ENCODE peak calls at places on chromosomes 16 and 17, in seven cellular contexts. R is activated naive CD8-positive, alpha-beta T cell treated with anti-CD3 and anti-CD28 coated beads for 36 hours; D is ACHN; T is aorta; A is stimulated activated CD8-positive, alpha-beta memory T cell treated with anti-CD3 and anti-CD28 coated beads, Interleukin-7, amount 100 ng/mL, for 1 hour; L is A549; P is fibroblast of mammary gland. N is an unnamed sample.
A peak's percentile ranks its signal among the peaks of the same experiment; 100 is the strongest.

GRCh38 chr16:74071996-74072559 is 224.5 kb upstream of the PSMD7 start:
- DNase-seq in R (no peak), D (no peak), T (no peak), A (no peak), L (no peak), P (peak; percentile 5), N (no peak)

GRCh38 chr17:28008526-28008925 is 34.0 kb upstream of the NLK start:
- DNase-seq in R (no peak), D (peak; percentile 85), T (no peak), A (no peak), L (peak; percentile 21), P (peak; percentile 59), N (no peak)

GRCh38 chr16:67872631-67873434 is at the start of gene EDC4:
- DNase-seq in R (peak; percentile 91), D (peak; percentile 86), T (peak; percentile 95), A (peak; percentile 76), L (peak; percentile 89), P (peak; percentile 73), N (peak; percentile 25)

GRCh38 chr17:9862191-9862590 is 36.5 kb downstream of the GLP2R start:
- DNase-seq in R (no peak), D (peak; percentile 11), T (no peak), A (no peak), L (no peak), P (no peak), N (no peak)

GRCh38 chr17:10271004-10271620 is 72.7 kb upstream of the GAS7 start:
- DNase-seq in R (no peak), D (no peak), T (no peak), A (no peak), L (no peak), P (peak; percentile 72), N (no peak)

GRCh38 chr17:45305532-45306087 is 11.2 kb downstream of the MAP3K14 start:
- DNase-seq in R (no peak), D (no peak), T (no peak), A (no peak), L (no peak), P (peak; percentile 76), N (no peak)

GRCh38 chr17:48498168-48498840 is 32.5 kb downstream of the HOXB1 start:
- DNase-seq in R (no peak), D (no peak), T (no peak), A (no peak), L (no peak), P (no peak), N (no peak)

GRCh38 chr16:68232335-68232734 is 3.6 kb downstream of the ESRP2 start:
- DNase-seq in R (no peak), D (no peak), T (no peak), A (no peak), L (no peak), P (no peak), N (no peak)

GRCh38 chr17:57678393-57678792 is 66.7 kb downstream of the CCDC182 start:
- DNase-seq in R (no peak), D (no peak), T (no peak), A (no peak), L (no peak), P (no peak), N (no peak)

GRCh38 chr17:28124962-28125361 is 82.5 kb downstream of the NLK start:
- DNase-seq in R (no peak), D (peak; percentile 26), T (no peak), A (no peak), L (no peak), P (no peak), N (no peak)

GRCh38 chr17:28648698-28649097 is 3.7 kb upstream of the BLTP2 start:
- DNase-seq in R (no peak), D (no peak), T (no peak), A (no peak), L (no peak), P (no peak), N (no peak)

GRCh38 chr16:86531193-86531550 is 20.8 kb downstream of the FOXF1 start:
- DNase-seq in R (no peak), D (no peak), T (peak; percentile 80), A (no peak), L (no peak), P (peak; percentile 48), N (no peak)

GRCh38 chr16:51144203-51144602 is 6.9 kb downstream of the SALL1 start:
- DNase-seq in R (no peak), D (no peak), T (no peak), A (no peak), L (no peak), P (no peak), N (no peak)

GRCh38 chr16:1300664-1301476 is 8.6 kb upstream of the UBE2I start:
- DNase-seq in R (peak; percentile 83), D (peak; percentile 71), T (peak; percentile 88), A (peak; percentile 44), L (peak; percentile 88), P (peak; percentile 30), N (no peak)

GRCh38 chr16:1884155-1884760 is 12.3 kb upstream of the MEIOB start:
- DNase-seq in R (no peak), D (peak; percentile 28), T (no peak), A (no peak), L (peak; percentile 72), P (peak; percentile 38), N (no peak)

GRCh38 chr17:6476061-6476833 is 32.0 kb downstream of the PIMREG start:
- DNase-seq in R (no peak), D (no peak), T (no peak), A (no peak), L (no peak), P (no peak), N (no peak)

GRCh38 chr16:23948949-23949392 is 113.2 kb downstream of the PRKCB start:
- DNase-seq in R (peak; percentile 48), D (no peak), T (no peak), A (no peak), L (no peak), P (no peak), N (no peak)

GRCh38 chr17:78781339-78782304 is at the start of gene CYTH1:
- DNase-seq in R (peak; percentile 56), D (peak; percentile 31), T (peak; percentile 87), A (no peak), L (no peak), P (peak; percentile 19), N (no peak)

GRCh38 chr17:1126801-1127550 is 52.8 kb downstream of the ABR start:
- DNase-seq in R (no peak), D (no peak), T (no peak), A (no peak), L (no peak), P (no peak), N (no peak)

GRCh38 chr17:64411999-64412771 is 21.5 kb upstream of the PECAM1 start:
- DNase-seq in R (no peak), D (no peak), T (no peak), A (no peak), L (no peak), P (peak; percentile 14), N (no peak)

GRCh38 chr17:7393613-7394451 is 493 bp downstream of the PLSCR3 start:
- DNase-seq in R (peak; percentile 42), D (peak; percentile 26), T (peak; percentile 74), A (peak; percentile 42), L (peak; percentile 51), P (no peak), N (no peak)

GRCh38 chr17:17204041-17204591 is 2.0 kb downstream of the PLD6 start:
- DNase-seq in R (no peak), D (no peak), T (peak; percentile 89), A (no peak), L (no peak), P (no peak), N (no peak)

GRCh38 chr16:11105038-11105903 is 150.7 kb downstream of the SOCS1 start:
- DNase-seq in R (no peak), D (no peak), T (no peak), A (no peak), L (no peak), P (peak; percentile 94), N (no peak)

GRCh38 chr17:18997650-18998196 is 6.8 kb downstream of the FAM83G start:
- DNase-seq in R (no peak), D (no peak), T (no peak), A (no peak), L (no peak), P (no peak), N (no peak)

GRCh38 chr16:2854700-2855309 is 3.2 kb downstream of the PRSS22 start:
- DNase-seq in R (no peak), D (no peak), T (no peak), A (no peak), L (no peak), P (peak; percentile 30), N (no peak)

GRCh38 chr17:40862985-40863733 is 3.9 kb downstream of the KRT12 start:
- DNase-seq in R (peak; percentile 23), D (no peak), T (no peak), A (no peak), L (no peak), P (no peak), N (no peak)

GRCh38 chr17:62875296-62875695 is 67.2 kb upstream of the MARCHF10 start:
- DNase-seq in R (no peak), D (no peak), T (no peak), A (no peak), L (no peak), P (no peak), N (no peak)

GRCh38 chr17:47652570-47652969 is 2.9 kb downstream of the KPNB1 start:
- DNase-seq in R (no peak), D (no peak), T (no peak), A (no peak), L (no peak), P (peak; percentile 29), N (no peak)

GRCh38 chr17:77778636-77779524 is 179.6 kb upstream of the TNRC6C start:
- DNase-seq in R (no peak), D (no peak), T (peak; percentile 92), A (no peak), L (no peak), P (no peak), N (no peak)

GRCh38 chr17:32533296-32533695 is 46.5 kb downstream of the CDK5R1 start:
- DNase-seq in R (no peak), D (no peak), T (no peak), A (no peak), L (no peak), P (no peak), N (no peak)

GRCh38 chr17:39244016-39244599 is 18.4 kb upstream of the STAC2 start:
- DNase-seq in R (no peak), D (no peak), T (no peak), A (no peak), L (no peak), P (no peak), N (no peak)

GRCh38 chr17:34257299-34257985 is 2.4 kb downstream of the CCL2 start:
- DNase-seq in R (no peak), D (no peak), T (no peak), A (no peak), L (no peak), P (no peak), N (no peak)

GRCh38 chr16:66841366-66841765 is 2.8 kb upstream of the CA7 start:
- DNase-seq in R (no peak), D (no peak), T (no peak), A (no peak), L (no peak), P (no peak), N (no peak)

GRCh38 chr17:31388770-31389672 is 2.5 kb upstream of the RAB11FIP4 start:
- DNase-seq in R (peak; percentile 45), D (peak; percentile 39), T (no peak), A (peak; percentile 13), L (peak; percentile 82), P (no peak), N (no peak)

GRCh38 chr16:35391328-35391727 is 1931.9 kb downstream of the TP53TG3F start:
- DNase-seq in R (peak; percentile 18), D (peak; percentile 69), T (no peak), A (no peak), L (no peak), P (peak; percentile 20), N (no peak)

GRCh38 chr17:68435361-68435760 is 21.9 kb downstream of the WIPI1 start:
- DNase-seq in R (no peak), D (no peak), T (no peak), A (no peak), L (no peak), P (no peak), N (no peak)

GRCh38 chr17:8223356-8224063 is 13.1 kb upstream of the AURKB start:
- DNase-seq in R (peak; percentile 77), D (peak; percentile 74), T (peak; percentile 87), A (no peak), L (peak; percentile 48), P (peak; percentile 58), N (no peak)

GRCh38 chr17:79970576-79971068 is 65.0 kb downstream of the TBC1D16 start:
- DNase-seq in R (no peak), D (peak; percentile 29), T (peak; percentile 56), A (no peak), L (no peak), P (peak; percentile 33), N (no peak)